ENCODE peak calls at places on chromosomes 7 and 10, in five cellular contexts. R, T, Z, B and J are unnamed samples.

GRCh38 chr10:43865275-43866135 is 216.8 kb upstream of the ZNF32 start:
- DNase-seq in R (no peak), T (peak; percentile 56), Z (no peak), B (no peak), J (no peak)

GRCh38 chr7:134355925-134356324 is 39.2 kb upstream of the SLC35B4 start:
- DNase-seq in R (peak; percentile 52), T (no peak), Z (no peak), B (no peak), J (no peak)

GRCh38 chr7:130910949-130911944 is 177.2 kb upstream of the KLF14 start:
- DNase-seq in R (peak; percentile 63), T (no peak), Z (no peak), B (no peak), J (no peak)

GRCh38 chr10:30758341-30758740 is 128.8 kb upstream of the LYZL2 start:
- DNase-seq in R (no peak), T (no peak), Z (no peak), B (no peak), J (no peak)

GRCh38 chr7:144497296-144497695 is 93.8 kb upstream of the NOBOX start:
- DNase-seq in R (no peak), T (no peak), Z (no peak), B (no peak), J (no peak)

GRCh38 chr10:112713411-112713810 is 236.6 kb upstream of the TCF7L2 start:
- DNase-seq in R (no peak), T (no peak), Z (no peak), B (no peak), J (no peak)

GRCh38 chr7:106285801-106286492 is 1.2 kb upstream of the NAMPT start:
- DNase-seq in R (no peak), T (no peak), Z (no peak), B (no peak), J (no peak)

GRCh38 chr10:112279482-112279881 is 3.7 kb upstream of the TECTB start:
- DNase-seq in R (no peak), T (no peak), Z (no peak), B (peak; percentile 32), J (no peak)

GRCh38 chr7:40219917-40220316 is 85.1 kb downstream of the SUGCT start:
- DNase-seq in R (no peak), T (no peak), Z (no peak), B (no peak), J (no peak)

GRCh38 chr10:29649561-29650551 is 15.1 kb upstream of the SVIL start:
- DNase-seq in R (no peak), T (no peak), Z (no peak), B (no peak), J (no peak)

GRCh38 chr10:84727398-84727797 is 399.0 kb downstream of the CCSER2 start:
- DNase-seq in R (no peak), T (no peak), Z (no peak), B (no peak), J (no peak)

GRCh38 chr7:134599371-134599770 is 47.3 kb upstream of the BPGM start:
- DNase-seq in R (no peak), T (no peak), Z (no peak), B (no peak), J (no peak)

GRCh38 chr7:92448185-92448747 is 984 bp downstream of the GATAD1 start:
- DNase-seq in R (peak; percentile 86), T (peak; percentile 43), Z (peak; percentile 73), B (peak; percentile 71), J (peak; percentile 76)

DNA sequence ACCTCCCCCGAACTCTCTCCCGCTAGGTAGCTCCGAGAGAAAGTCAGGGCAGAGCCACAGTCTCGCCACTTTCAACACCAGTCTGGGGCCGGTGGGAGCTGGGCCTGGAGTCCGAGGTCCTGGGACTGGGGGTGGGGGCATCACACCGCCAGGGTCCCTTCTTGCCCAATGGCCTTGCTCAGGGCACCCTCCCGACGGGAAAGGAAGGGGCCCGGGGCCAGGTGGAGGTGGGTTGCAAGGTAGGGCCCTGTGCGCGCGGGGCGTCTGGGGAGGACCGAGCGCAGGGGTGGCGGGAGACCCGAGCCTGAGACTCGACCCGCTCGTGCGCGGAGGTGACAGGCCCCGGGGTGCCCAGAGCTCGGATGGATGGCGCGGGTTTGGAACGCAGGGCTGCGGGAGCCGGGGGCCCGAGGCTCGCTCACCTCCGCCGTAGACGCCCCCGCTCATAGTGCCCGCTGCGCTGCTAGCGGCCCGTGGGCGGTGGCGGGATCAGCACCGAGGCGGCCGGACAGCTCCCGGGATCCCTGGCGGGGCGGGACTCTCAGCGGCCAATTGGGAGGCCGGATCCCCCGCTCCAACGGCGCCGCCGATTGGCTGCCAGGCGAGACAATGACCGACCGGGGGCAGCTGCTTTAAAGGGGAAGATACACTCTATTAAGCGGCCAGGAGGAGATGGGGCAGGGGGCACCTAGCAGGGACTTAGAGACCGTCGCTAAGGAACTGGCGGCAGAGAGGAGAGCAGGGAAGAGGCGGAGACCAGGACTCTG is at the start of gene ACTL6B:
- DNase-seq in R (no peak), T (peak; percentile 66), Z (peak; percentile 57), B (peak; percentile 73), J (peak; percentile 36)
- H3K36me3 ChIP-seq in R (no peaks in the 10 kb centered on the region), T (no peaks in the 10 kb centered on the region), Z (no peaks in the 10 kb centered on the region), B (no peaks in the 10 kb centered on the region), J (no peaks in the 10 kb centered on the region)

GRCh38 chr10:11881477-11882417 is 58.6 kb downstream of the PROSER2 start:
- DNase-seq in R (peak; percentile 94), T (no peak), Z (no peak), B (peak; percentile 66), J (no peak)

GRCh38 chr10:11881028-11881476 is 57.9 kb downstream of the PROSER2 start:
- DNase-seq in R (no peak), T (no peak), Z (no peak), B (no peak), J (no peak)

GRCh38 chr10:11878776-11879175 is 55.6 kb downstream of the PROSER2 start:
- DNase-seq in R (no peak), T (no peak), Z (no peak), B (no peak), J (peak; percentile 19)

GRCh38 chr10:11879387-11880168 is 56.4 kb downstream of the PROSER2 start:
- DNase-seq in R (no peak), T (no peak), Z (no peak), B (no peak), J (no peak)

GRCh38 chr10:11880169-11881027 is 57.2 kb downstream of the PROSER2 start:
- DNase-seq in R (no peak), T (no peak), Z (no peak), B (no peak), J (no peak)
- H3K27ac ChIP-seq in R (peak overlapping the region; percentile 100), T (no peak overlapping the region), Z (no peak overlapping the region), B (no peak overlapping the region), J (no peak overlapping the region)

GRCh38 chr7:148803094-148803493 is 81.0 kb downstream of the EZH2 start:
- DNase-seq in R (no peak), T (no peak), Z (no peak), B (no peak), J (no peak)
- H3K36me3 ChIP-seq in R (peaks cover 18% of the 10 kb centered on the region), T (peaks cover 51% of the 10 kb centered on the region), Z (peaks cover 34% of the 10 kb centered on the region), B (peaks cover 6% of the 10 kb centered on the region), J (peaks cover 27% of the 10 kb centered on the region)

DNA sequence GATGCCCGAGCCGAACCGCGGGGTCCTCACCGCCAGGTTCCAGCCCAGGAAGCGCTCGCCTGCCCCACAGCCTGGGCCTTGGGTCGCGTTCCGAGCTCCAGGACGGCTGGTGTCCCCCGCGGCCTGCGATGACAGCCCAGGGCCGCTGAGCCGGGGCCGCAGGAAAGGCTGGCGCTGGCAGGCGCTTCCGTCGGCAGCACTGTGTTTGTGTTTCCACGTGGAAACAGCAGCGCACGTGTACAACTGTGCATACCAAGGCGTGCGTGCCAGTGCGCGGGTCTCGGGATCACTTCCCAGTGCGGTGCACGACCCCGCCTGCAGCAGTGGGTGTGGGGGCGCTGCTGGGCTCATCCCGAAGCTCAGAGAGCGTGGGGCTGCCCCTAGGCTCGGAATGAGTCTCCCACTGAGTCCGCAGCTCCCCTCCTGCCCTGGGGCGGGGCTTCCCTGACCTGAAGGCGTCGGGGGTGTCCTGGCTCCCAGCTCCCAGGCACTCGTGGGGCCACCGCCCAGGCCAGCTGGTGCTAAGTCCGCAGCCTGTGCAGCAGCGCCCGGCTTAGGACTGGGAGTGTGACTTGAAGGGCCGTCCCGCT is 17.2 kb downstream of the AP5Z1 start:
- DNase-seq in R (no peak), T (no peak), Z (no peak), B (no peak), J (peak; percentile 22)
- H3K27ac ChIP-seq in R (no peak overlapping the region), T (peak overlapping the region; percentile 56), Z (no peak overlapping the region), B (no peak overlapping the region), J (no peak overlapping the region)

DNA sequence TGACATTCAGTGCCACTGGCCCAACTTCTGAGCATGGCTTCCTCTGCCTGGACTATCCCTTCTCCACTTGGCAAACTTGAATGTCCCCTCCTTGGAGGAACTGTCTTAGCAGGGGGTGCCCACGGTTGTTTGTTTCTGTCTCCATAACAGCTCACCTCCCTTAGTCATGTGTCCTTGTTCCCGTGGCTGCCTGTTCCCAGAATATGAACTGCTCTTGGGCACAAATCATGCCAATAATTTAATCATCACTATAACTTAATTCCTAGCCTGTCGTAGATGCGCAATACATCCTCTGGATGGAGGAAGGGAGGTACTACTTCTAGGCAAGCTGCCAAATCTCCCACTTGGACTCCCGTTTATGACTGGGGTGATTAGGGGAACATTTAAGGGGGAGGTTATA is 173.1 kb downstream of the MYOF start:
- DNase-seq in R (no peak), T (no peak), Z (no peak), B (no peak), J (no peak)
- H3K36me3 ChIP-seq in R (no peaks in the 10 kb centered on the region), T (peaks cover 22% of the 10 kb centered on the region), Z (no peaks in the 10 kb centered on the region), B (no peaks in the 10 kb centered on the region), J (no peaks in the 10 kb centered on the region)

GRCh38 chr7:63031838-63032436 is 966.7 kb upstream of the ZNF722 start:
- DNase-seq in R (no peak), T (no peak), Z (no peak), B (no peak), J (no peak)
- H3K27ac ChIP-seq in R (no peak overlapping the region), T (no peak overlapping the region), Z (no peak overlapping the region), B (no peak overlapping the region), J (no peak overlapping the region)

GRCh38 chr7:734214-734613 is 7.1 kb upstream of the PRKAR1B start:
- DNase-seq in R (no peak), T (no peak), Z (no peak), B (no peak), J (no peak)
- H3K36me3 ChIP-seq in R (peaks cover 34% of the 10 kb centered on the region), T (peaks cover 7% of the 10 kb centered on the region), Z (no peaks in the 10 kb centered on the region), B (no peaks in the 10 kb centered on the region), J (peaks cover 4% of the 10 kb centered on the region)

GRCh38 chr7:151744656-151745055 is 132.3 kb downstream of the PRKAG2 start:
- DNase-seq in R (no peak), T (no peak), Z (no peak), B (no peak), J (no peak)
- H3K27ac ChIP-seq in R (peak overlapping the region; percentile 32), T (peak overlapping the region; percentile 82), Z (no peak overlapping the region), B (peak overlapping the region; percentile 88), J (no peak overlapping the region)

DNA sequence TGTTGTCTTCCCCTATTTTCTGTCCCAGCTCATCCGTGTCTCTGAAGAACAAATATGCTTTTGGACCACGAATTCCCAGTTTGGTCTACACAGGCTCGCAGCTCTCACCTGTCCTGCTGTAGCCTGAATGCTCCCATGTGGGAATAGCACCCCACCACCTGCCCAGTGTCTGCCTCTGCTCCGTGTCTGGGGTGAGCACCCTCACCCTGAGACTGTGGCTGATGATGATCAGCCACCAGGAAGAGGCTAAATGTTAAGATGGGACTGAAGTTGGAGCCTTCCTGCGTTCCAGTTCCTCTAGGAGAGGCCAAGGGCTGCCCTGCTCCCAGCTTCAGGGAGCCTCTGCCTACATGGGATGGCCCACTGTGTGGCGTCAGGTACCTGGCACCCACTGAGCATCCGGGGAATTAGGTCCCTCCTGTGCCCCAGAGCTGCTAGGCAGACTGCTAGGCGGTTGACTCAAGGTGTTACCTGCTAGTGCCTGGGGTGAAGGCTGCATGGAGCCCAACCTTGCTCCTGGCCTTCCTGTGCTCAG is 3.7 kb downstream of the PGAM2 start:
- DNase-seq in R (no peak), T (no peak), Z (no peak), B (no peak), J (no peak)
- H3K36me3 ChIP-seq in R (peaks cover 12% of the 10 kb centered on the region), T (peaks cover 52% of the 10 kb centered on the region), Z (peaks cover 41% of the 10 kb centered on the region), B (no peaks in the 10 kb centered on the region), J (peaks cover 46% of the 10 kb centered on the region)